ENCODE peak calls at places on chromosomes 13 and 19, in ten cellular contexts. One of them, this sample, is unnamed.
A peak's percentile ranks its signal among the peaks of the same experiment; 100 is the strongest.

GRCh38 chr19:53254451-53255341 is at the start of gene ZNF677:
- DNase-seq in epithelial cell of prostate: peak; percentile 58
- DNase-seq in lung microvascular endothelial cell: peak; percentile 92
- DNase-seq in endothelial cell: peak; percentile 83
- DNase-seq in CD8-positive, alpha-beta T cell: peak; percentile 82
- DNase-seq in GM03348: peak; percentile 97
- DNase-seq in M059J: peak; percentile 70
- DNase-seq in ovary: peak; percentile 94
- DNase-seq in fibroblast of mammary gland: peak; percentile 80
- DNase-seq in NCI-H1092: peak; percentile 61
- DNase-seq in this sample: peak; percentile 93

GRCh38 chr19:13872695-13873389 is 4.1 kb upstream of the NANOS3 start:
- DNase-seq in epithelial cell of prostate: no peak
- DNase-seq in lung microvascular endothelial cell: peak; percentile 23
- DNase-seq in endothelial cell: peak; percentile 34
- DNase-seq in CD8-positive, alpha-beta T cell: peak; percentile 55
- DNase-seq in GM03348: peak; percentile 67
- DNase-seq in M059J: no peak
- DNase-seq in ovary: no peak
- DNase-seq in fibroblast of mammary gland: no peak
- DNase-seq in NCI-H1092: no peak
- DNase-seq in this sample: peak; percentile 83

GRCh38 chr19:46022061-46022430 is 807 bp downstream of the PGLYRP1 start:
- DNase-seq in epithelial cell of prostate: no peak
- DNase-seq in lung microvascular endothelial cell: peak; percentile 50
- DNase-seq in endothelial cell: no peak
- DNase-seq in CD8-positive, alpha-beta T cell: no peak
- DNase-seq in GM03348: no peak
- DNase-seq in M059J: no peak
- DNase-seq in ovary: no peak
- DNase-seq in fibroblast of mammary gland: no peak
- DNase-seq in NCI-H1092: no peak
- DNase-seq in this sample: no peak

GRCh38 chr13:108033800-108034707 is 181.3 kb downstream of the LIG4 start:
- DNase-seq in epithelial cell of prostate: peak; percentile 29
- DNase-seq in lung microvascular endothelial cell: peak; percentile 17
- DNase-seq in endothelial cell: no peak
- DNase-seq in CD8-positive, alpha-beta T cell: no peak
- DNase-seq in GM03348: no peak
- DNase-seq in M059J: no peak
- DNase-seq in ovary: no peak
- DNase-seq in fibroblast of mammary gland: no peak
- DNase-seq in NCI-H1092: no peak
- DNase-seq in this sample: no peak

GRCh38 chr13:45136741-45137500 is 16.6 kb downstream of the GTF2F2 start:
- DNase-seq in epithelial cell of prostate: no peak
- DNase-seq in lung microvascular endothelial cell: no peak
- DNase-seq in endothelial cell: no peak
- DNase-seq in CD8-positive, alpha-beta T cell: no peak
- DNase-seq in GM03348: no peak
- DNase-seq in M059J: no peak
- DNase-seq in ovary: no peak
- DNase-seq in fibroblast of mammary gland: no peak
- DNase-seq in NCI-H1092: no peak
- DNase-seq in this sample: no peak

GRCh38 chr13:98507060-98507797 is 69.7 kb downstream of the STK24 start:
- DNase-seq in epithelial cell of prostate: no peak
- DNase-seq in lung microvascular endothelial cell: peak; percentile 84
- DNase-seq in endothelial cell: peak; percentile 57
- DNase-seq in CD8-positive, alpha-beta T cell: no peak
- DNase-seq in GM03348: peak; percentile 22
- DNase-seq in M059J: peak; percentile 73
- DNase-seq in ovary: peak; percentile 52
- DNase-seq in fibroblast of mammary gland: peak; percentile 27
- DNase-seq in NCI-H1092: peak; percentile 38
- DNase-seq in this sample: no peak

GRCh38 chr19:30046522-30046921 is 104.5 kb downstream of the URI1 start:
- DNase-seq in epithelial cell of prostate: no peak
- DNase-seq in lung microvascular endothelial cell: peak; percentile 5
- DNase-seq in endothelial cell: no peak
- DNase-seq in CD8-positive, alpha-beta T cell: no peak
- DNase-seq in GM03348: no peak
- DNase-seq in M059J: no peak
- DNase-seq in ovary: no peak
- DNase-seq in fibroblast of mammary gland: peak; percentile 4
- DNase-seq in NCI-H1092: no peak
- DNase-seq in this sample: no peak

GRCh38 chr13:43411741-43412140 is 375.0 kb downstream of the ENOX1 start:
- DNase-seq in epithelial cell of prostate: no peak
- DNase-seq in lung microvascular endothelial cell: no peak
- DNase-seq in endothelial cell: no peak
- DNase-seq in CD8-positive, alpha-beta T cell: no peak
- DNase-seq in GM03348: no peak
- DNase-seq in M059J: peak; percentile 1
- DNase-seq in ovary: peak; percentile 63
- DNase-seq in fibroblast of mammary gland: no peak
- DNase-seq in NCI-H1092: no peak
- DNase-seq in this sample: no peak

GRCh38 chr19:20247016-20247683 is 80.1 kb downstream of the ZNF486 start:
- DNase-seq in epithelial cell of prostate: no peak
- DNase-seq in lung microvascular endothelial cell: peak; percentile 21
- DNase-seq in endothelial cell: peak; percentile 45
- DNase-seq in CD8-positive, alpha-beta T cell: peak; percentile 25
- DNase-seq in GM03348: peak; percentile 15
- DNase-seq in M059J: no peak
- DNase-seq in ovary: peak; percentile 52
- DNase-seq in fibroblast of mammary gland: peak; percentile 16
- DNase-seq in NCI-H1092: peak; percentile 16
- DNase-seq in this sample: peak; percentile 59

This sample was measured in H9.